ENCODE peak calls at places on chromosome 6, in four cellular contexts. Q is uterus; A is CD8-positive, alpha-beta memory T cell; W is T47D. X is an unnamed sample.

GRCh38 chr6:157981132-157981394 is 600 bp upstream of the SYNJ2 start:
- DNase-seq in Q (peak), A (no peak), W (no peak), X (no peak)

GRCh38 chr6:29553268-29554057 is 6.1 kb downstream of the UBD start:
- DNase-seq in Q (peak), A (peak), W (no peak), X (peak)

GRCh38 chr6:39206250-39206721 is 23.0 kb downstream of the KCNK5 start:
- DNase-seq in Q (no peak), W (no peak), A (no peak), X (no peak)

GRCh38 chr6:111992851-111993250 is 61.1 kb upstream of the CCN6 start:
- DNase-seq in W (no peak), Q (no peak), A (peak), X (peak)

GRCh38 chr6:38933426-38933825 is 115.2 kb upstream of the GLP1R start:
- DNase-seq in Q (no peak), W (peak), A (no peak), X (peak)

GRCh38 chr6:170279977-170280688 is 10.7 kb downstream of the DLL1 start:
- DNase-seq in Q (no peak), A (peak), W (peak), X (peak)

GRCh38 chr6:116397960-116398359 is 27.2 kb downstream of the DSE start:
- DNase-seq in W (no peak), Q (no peak), A (no peak), X (peak)

GRCh38 chr6:64696053-64696452 is 1011.0 kb downstream of the EYS start:
- DNase-seq in W (no peak), A (no peak), Q (no peak), X (no peak)

GRCh38 chr6:18388252-18388651 is 1.1 kb downstream of the RNF144B start:
- DNase-seq in A (no peak), W (no peak), Q (no peak), X (no peak)

GRCh38 chr6:157004530-157004929 is 227.4 kb downstream of the ARID1B start:
- DNase-seq in W (no peak), A (no peak), Q (no peak), X (no peak)

GRCh38 chr6:33812669-33813068 is 8.9 kb upstream of the MLN start:
- DNase-seq in A (peak), Q (no peak), W (peak), X (peak)

GRCh38 chr6:5241242-5241641 is 19.5 kb downstream of the LYRM4 start:
- DNase-seq in Q (no peak), W (no peak), A (no peak), X (no peak)

GRCh38 chr6:40720375-40720748 is 133.2 kb upstream of the LRFN2 start:
- DNase-seq in Q (no peak), W (no peak), A (no peak), X (no peak)

GRCh38 chr6:111462770-111463391 is 20.1 kb downstream of the REV3L start:
- DNase-seq in Q (no peak), W (no peak), A (no peak), X (peak)

GRCh38 chr6:159487636-159488035 is 205.4 kb downstream of the SOD2 start:
- DNase-seq in A (no peak), W (no peak), Q (no peak), X (peak)

GRCh38 chr6:38068854-38069253 is 249.3 kb downstream of the ZFAND3 start:
- DNase-seq in A (no peak), Q (no peak), W (no peak), X (no peak)

GRCh38 chr6:41028618-41029486 is 10.2 kb downstream of the UNC5CL start:
- DNase-seq in A (no peak), Q (no peak), W (no peak), X (no peak)

GRCh38 chr6:42978487-42978792 is 541 bp downstream of the PEX6 start:
- DNase-seq in Q (no peak), A (peak), W (peak), X (no peak)

GRCh38 chr6:93412452-93412851 is 6.9 kb downstream of the EPHA7 start:
- DNase-seq in A (no peak), W (no peak), Q (no peak), X (no peak)

GRCh38 chr6:135319819-135320218 is 138.7 kb downstream of the MYB start:
- DNase-seq in W (no peak), A (no peak), Q (no peak), X (no peak)

GRCh38 chr6:71737953-71738352 is 148.4 kb upstream of the RIMS1 start:
- DNase-seq in W (no peak), A (no peak), Q (no peak), X (no peak)

GRCh38 chr6:40640591-40641293 is 53.6 kb upstream of the LRFN2 start:
- DNase-seq in W (no peak), Q (no peak), A (peak), X (no peak)

GRCh38 chr6:150195996-150196417 is 53.2 kb downstream of the PPP1R14C start:
- DNase-seq in A (no peak), Q (no peak), W (no peak), X (no peak)

GRCh38 chr6:169079650-169080049 is 174.0 kb downstream of the THBS2 start:
- DNase-seq in A (no peak), Q (no peak), W (no peak), X (no peak)

GRCh38 chr6:54244430-54244829 is 63.8 kb upstream of the TINAG start:
- DNase-seq in A (no peak), Q (no peak), W (peak), X (peak)

GRCh38 chr6:148466158-148466557 is 123.5 kb downstream of the SASH1 start:
- DNase-seq in Q (no peak), A (no peak), W (peak), X (no peak)

GRCh38 chr6:136783021-136783420 is 9.3 kb downstream of the MAP3K5 start:
- DNase-seq in Q (no peak), W (no peak), A (no peak), X (no peak)

GRCh38 chr6:53526000-53526399 is 18.9 kb downstream of the GCLC start:
- DNase-seq in A (no peak), Q (no peak), W (no peak), X (no peak)

GRCh38 chr6:136774228-136775041 is 17.8 kb downstream of the MAP3K5 start:
- DNase-seq in W (no peak), Q (no peak), A (no peak), X (peak)

GRCh38 chr6:153131037-153131981 is at the start of gene RGS17:
- DNase-seq in W (no peak), A (no peak), Q (peak), X (peak)

GRCh38 chr6:169678342-169678741 is 23.5 kb downstream of the WDR27 start:
- DNase-seq in Q (no peak), W (no peak), A (no peak), X (no peak)

GRCh38 chr6:129598244-129599187 is 111.5 kb downstream of the ARHGAP18 start:
- DNase-seq in A (peak), Q (no peak), W (peak), X (peak)

X was measured in IMR-90.